ENCODE peak calls at places on chromosome 16, in six cellular contexts. Q, L, A, B, H and D are unnamed samples.
A peak's percentile ranks its signal among the peaks of the same experiment; 100 is the strongest.

GRCh38 chr16:51392651-51393187 is 241.6 kb upstream of the SALL1 start:
- DNase-seq in A (peak; percentile 8), B (no peak), H (no peak), L (no peak), Q (peak; percentile 88), D (no peak)

GRCh38 chr16:54817432-54817831 is 113.2 kb upstream of the IRX5 start:
- DNase-seq in L (no peak), B (peak; percentile 10), A (no peak), Q (peak; percentile 27), H (no peak), D (no peak)

GRCh38 chr16:28925386-28926228 is 569 bp upstream of the RABEP2 start:
- DNase-seq in H (no peak), L (peak; percentile 95), B (peak; percentile 60), A (peak; percentile 82), Q (peak; percentile 85), D (no peak)

GRCh38 chr16:89199241-89200123 is 855 bp downstream of the SLC22A31 start:
- DNase-seq in H (no peak), Q (no peak), L (no peak), A (no peak), B (no peak), D (no peak)

GRCh38 chr16:83960521-83961249 is 7.4 kb upstream of the NECAB2 start:
- DNase-seq in Q (no peak), L (no peak), H (no peak), A (no peak), B (no peak), D (no peak)

GRCh38 chr16:51374346-51374745 is 223.3 kb upstream of the SALL1 start:
- DNase-seq in B (peak; percentile 39), L (no peak), A (no peak), Q (peak; percentile 78), H (no peak), D (no peak)

GRCh38 chr16:66878067-66878466 is 2.2 kb upstream of the PDP2 start:
- DNase-seq in H (no peak), Q (no peak), B (no peak), L (no peak), A (no peak), D (no peak)

GRCh38 chr16:70589998-70590471 is 56.3 kb upstream of the IL34 start:
- DNase-seq in L (no peak), A (no peak), Q (peak; percentile 65), B (no peak), H (no peak), D (peak; percentile 35)

GRCh38 chr16:56189990-56190902 is 1.0 kb upstream of the GNAO1 start:
- DNase-seq in B (no peak), A (no peak), Q (peak; percentile 10), H (no peak), L (no peak), D (no peak)

GRCh38 chr16:58426095-58426494 is 33.8 kb downstream of the GINS3 start:
- DNase-seq in B (no peak), Q (no peak), L (no peak), A (peak; percentile 22), H (no peak), D (no peak)

GRCh38 chr16:71364306-71364705 is 5.8 kb downstream of the CALB2 start:
- DNase-seq in B (no peak), Q (no peak), L (no peak), H (no peak), A (no peak), D (no peak)

GRCh38 chr16:17397499-17397891 is 73.3 kb downstream of the XYLT1 start:
- DNase-seq in L (no peak), B (no peak), A (peak; percentile 68), H (no peak), Q (peak; percentile 69), D (no peak)

GRCh38 chr16:31177136-31177535 is 2.8 kb upstream of the FUS start:
- DNase-seq in H (no peak), L (no peak), A (peak; percentile 14), B (no peak), Q (peak; percentile 36), D (no peak)

DNA sequence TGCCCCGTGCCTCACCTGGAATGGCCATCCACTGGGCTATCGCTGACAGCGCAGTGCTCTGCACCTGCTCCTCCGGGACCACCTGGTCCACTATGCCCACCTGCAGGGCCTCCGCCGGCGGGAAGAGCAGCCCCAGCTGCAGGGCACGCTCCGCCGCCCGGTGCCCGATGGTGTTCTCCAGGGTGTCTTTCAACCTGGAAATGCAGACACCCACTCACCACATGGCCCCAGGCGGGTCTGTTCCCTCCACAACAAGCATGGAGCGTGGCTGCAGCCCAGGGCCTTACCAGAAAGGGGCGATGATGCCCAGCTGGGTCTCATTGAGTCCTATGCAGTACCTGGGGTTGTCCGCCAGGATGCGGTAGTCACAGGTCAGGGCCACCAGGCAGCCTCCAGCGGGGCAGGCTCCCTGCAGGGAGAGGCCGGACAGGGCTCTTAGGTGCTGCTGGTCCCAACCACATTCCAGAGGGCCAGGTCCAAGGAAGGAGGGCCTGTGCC is 6.8 kb downstream of the DNASE1L2 start:
- DNase-seq in Q (no peak), A (no peak), B (no peak), H (no peak), L (no peak), D (no peak)
- TF ChIP-seq CTCF in Q (no peak), A (no peak), B (no peak), H (no peak), L (no peak), D (no peak)

GRCh38 chr16:23353440-23353839 is 51.3 kb downstream of the SCNN1B start:
- DNase-seq in H (no peak), A (no peak), Q (no peak), L (no peak), B (no peak), D (no peak)

GRCh38 chr16:23345237-23345636 is 43.1 kb downstream of the SCNN1B start:
- DNase-seq in L (no peak), H (no peak), A (no peak), Q (no peak), B (no peak), D (no peak)

GRCh38 chr16:23351360-23351759 is 49.3 kb downstream of the SCNN1B start:
- DNase-seq in H (no peak), L (no peak), Q (no peak), B (no peak), A (peak; percentile 88), D (no peak)

GRCh38 chr16:23343643-23344612 is 41.8 kb downstream of the SCNN1B start:
- DNase-seq in H (no peak), Q (no peak), A (no peak), L (no peak), B (no peak), D (no peak)

GRCh38 chr16:23348579-23349469 is 46.7 kb downstream of the SCNN1B start:
- DNase-seq in Q (no peak), A (no peak), L (no peak), H (no peak), B (no peak), D (no peak)
- TF ChIP-seq CTCF in Q (no peak), A (no peak), L (no peak), H (no peak), B (no peak), D (no peak)

GRCh38 chr16:2968738-2969544 is at the start of gene PAQR4:
- DNase-seq in Q (peak; percentile 83), H (peak; percentile 37), A (peak; percentile 88), B (peak; percentile 84), L (peak; percentile 94), D (peak; percentile 64)
- TF ChIP-seq CTCF in Q (no peak), H (no peak), A (no peak), B (no peak), L (no peak), D (no peak)

GRCh38 chr16:87877942-87878507 is 8.7 kb upstream of the SLC7A5 start:
- DNase-seq in L (no peak), H (no peak), A (no peak), B (no peak), Q (no peak), D (no peak)
- TF ChIP-seq CTCF in L (no peak), H (peak; percentile 13), A (no peak), B (no peak), Q (no peak), D (no peak)

DNA sequence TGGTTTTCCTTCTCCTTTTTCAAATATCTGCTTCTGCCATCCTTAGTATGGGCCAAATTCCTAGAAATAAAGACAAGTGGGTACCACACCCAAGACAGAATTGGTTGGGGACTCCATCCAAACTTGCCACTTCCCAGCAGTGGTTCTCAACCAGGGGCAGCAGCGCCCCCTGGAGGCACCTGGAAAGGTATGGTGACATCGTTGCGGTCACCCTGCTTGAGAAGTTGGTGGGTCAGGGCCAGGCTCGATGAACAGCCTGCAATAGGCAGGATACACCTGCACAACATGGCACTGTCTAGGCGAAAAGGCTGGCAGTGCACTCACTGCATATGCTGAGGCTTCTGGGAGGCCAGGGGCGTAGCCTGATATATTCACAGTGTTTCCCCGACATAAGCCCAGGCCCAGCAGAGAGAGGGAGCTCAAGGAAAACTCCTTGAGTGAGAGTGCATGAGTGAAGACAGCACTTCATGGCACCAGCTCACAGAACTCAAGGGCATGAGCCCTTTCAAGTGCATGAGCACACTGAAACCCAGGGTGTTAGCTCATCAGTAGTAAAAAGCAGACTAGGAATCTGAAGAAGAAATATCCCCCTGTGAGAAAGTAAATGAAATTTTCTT is 57.7 kb downstream of the CMC2 start:
- DNase-seq in B (no peak), A (peak; percentile 57), Q (peak; percentile 83), H (no peak), L (peak; percentile 70), D (peak; percentile 43)
- TF ChIP-seq CTCF in B (no peak), A (peak; percentile 53), Q (peak; percentile 82), H (peak; percentile 63), L (peak; percentile 47), D (no peak)

GRCh38 chr16:68065716-68066305 is 19.4 kb upstream of the NFATC3 start:
- DNase-seq in H (no peak), L (no peak), Q (peak; percentile 95), B (no peak), A (no peak), D (no peak)

GRCh38 chr16:68061396-68061795 is 23.8 kb upstream of the NFATC3 start:
- DNase-seq in Q (no peak), L (no peak), H (no peak), B (no peak), A (no peak), D (no peak)

GRCh38 chr16:68066763-68067162 is 18.4 kb upstream of the NFATC3 start:
- DNase-seq in B (no peak), Q (no peak), A (no peak), L (no peak), H (no peak), D (no peak)

GRCh38 chr16:68062910-68063393 is 22.2 kb upstream of the NFATC3 start:
- DNase-seq in Q (no peak), A (no peak), H (no peak), B (no peak), L (no peak), D (no peak)

DNA sequence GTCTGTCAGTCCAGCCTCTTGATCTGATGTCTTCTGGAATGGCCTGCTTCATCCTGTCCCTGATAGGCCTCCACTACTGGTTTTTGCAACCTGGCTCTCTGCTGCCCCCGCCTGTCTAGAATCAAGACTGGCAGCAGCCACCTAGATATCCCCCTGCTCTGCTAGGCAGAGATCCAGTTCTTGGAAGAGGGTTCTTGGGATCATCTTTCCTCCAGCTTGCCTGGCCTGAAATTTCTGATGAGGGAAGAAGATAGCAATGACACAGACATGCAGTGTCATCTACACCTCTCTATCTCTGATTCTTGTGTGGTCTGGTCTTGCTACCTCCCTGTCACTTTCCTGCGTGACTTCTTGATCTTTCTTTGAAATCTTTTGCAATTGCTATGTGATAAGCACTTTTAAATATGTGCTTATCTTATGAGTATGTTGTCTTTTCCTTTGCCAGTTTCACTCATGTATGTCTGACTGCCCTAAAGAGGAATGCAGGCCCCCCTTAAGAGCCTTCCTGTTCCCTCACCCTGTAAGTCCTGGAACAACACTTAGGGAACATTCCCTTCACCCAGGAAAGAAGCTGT is 20.3 kb upstream of the NFATC3 start:
- DNase-seq in B (peak; percentile 70), Q (peak; percentile 86), A (peak; percentile 79), L (no peak), H (no peak), D (no peak)
- TF ChIP-seq CTCF in B (peak; percentile 74), Q (peak; percentile 87), A (peak; percentile 72), L (peak; percentile 69), H (peak; percentile 69), D (no peak)